ENCODE peak calls at places on chromosomes 4 and X, in eight cellular contexts. O, E, X, Q, A, C, I and G are unnamed samples.

GRCh38 chrX:131747173-131747572 is 203.3 kb downstream of the OR13H1 start:
- DNase-seq in I (no peak), C (peak; percentile 90), X (peak; percentile 76), Q (peak; percentile 90), A (no peak), O (peak; percentile 91), E (no peak), G (no peak)

GRCh38 chrX:115560978-115561604 is at the start of gene PLS3:
- DNase-seq in I (peak; percentile 93), Q (peak; percentile 83), C (peak; percentile 52), X (peak; percentile 76), E (no peak), A (peak; percentile 96), O (peak; percentile 58), G (peak; percentile 83)

GRCh38 chrX:19212037-19212436 is 89.8 kb upstream of the ADGRG2 start:
- DNase-seq in C (no peak), Q (no peak), I (no peak), A (no peak), X (no peak), E (no peak), O (no peak), G (no peak)

GRCh38 chr4:7766086-7766485 is 173.6 kb downstream of the AFAP1 start:
- DNase-seq in E (no peak), A (no peak), C (no peak), X (no peak), Q (no peak), O (no peak), I (no peak), G (no peak)

GRCh38 chr4:688695-689497 is at the start of gene SLC49A3:
- DNase-seq in I (peak; percentile 45), X (peak; percentile 53), A (peak; percentile 92), E (no peak), C (no peak), Q (no peak), O (no peak), G (no peak)

GRCh38 chr4:82372502-82372873 is 1.3 kb downstream of the HNRNPD start:
- DNase-seq in O (peak; percentile 72), X (peak; percentile 43), I (peak; percentile 38), C (no peak), Q (peak; percentile 22), E (no peak), A (peak; percentile 43), G (peak; percentile 13)

GRCh38 chr4:66539745-66540144 is 869.5 kb upstream of the EPHA5 start:
- DNase-seq in A (no peak), Q (no peak), E (no peak), I (no peak), C (no peak), X (no peak), O (no peak), G (no peak)

GRCh38 chr4:136841526-136841925 is 690.8 kb downstream of the PCDH18 start:
- DNase-seq in X (no peak), E (no peak), A (no peak), O (no peak), Q (no peak), I (no peak), C (no peak), G (no peak)

GRCh38 chr4:77235289-77235854 is 78.4 kb downstream of the CCNG2 start:
- DNase-seq in A (no peak), I (no peak), Q (no peak), O (no peak), C (no peak), X (no peak), E (no peak), G (no peak)